ENCODE peak calls at places on chromosomes 4 and X, in four cellular contexts. One of them, this sample, is unnamed.

GRCh38 chr4:24770111-24770584 is 25.2 kb upstream of the SOD3 start:
- DNase-seq in K562: no peak
- DNase-seq in HCT116: peak; percentile 33
- DNase-seq in GM23248: peak; percentile 92
- DNase-seq in this sample: no peak

GRCh38 chrX:74370482-74370881 is 50.8 kb upstream of the SLC16A2 start:
- DNase-seq in K562: no peak
- DNase-seq in HCT116: no peak
- DNase-seq in GM23248: no peak
- DNase-seq in this sample: no peak

GRCh38 chr4:156223985-156224384 is 270.3 kb upstream of the CTSO start:
- DNase-seq in K562: no peak
- DNase-seq in HCT116: no peak
- DNase-seq in GM23248: no peak
- DNase-seq in this sample: no peak

GRCh38 chr4:57061395-57061794 is 48.8 kb downstream of the IGFBP7 start:
- DNase-seq in K562: no peak
- DNase-seq in HCT116: no peak
- DNase-seq in GM23248: peak; percentile 39
- DNase-seq in this sample: no peak

GRCh38 chr4:105440890-105441289 is 33.0 kb downstream of the PPA2 start:
- DNase-seq in K562: no peak
- DNase-seq in HCT116: no peak
- DNase-seq in GM23248: peak; percentile 18
- DNase-seq in this sample: no peak

GRCh38 chrX:51461053-51462050 is 35.0 kb downstream of the NUDT11 start:
- DNase-seq in K562: peak; percentile 41
- DNase-seq in HCT116: peak; percentile 7
- DNase-seq in GM23248: peak; percentile 22
- DNase-seq in this sample: peak; percentile 13

GRCh38 chr4:148922497-148922896 is 480.3 kb upstream of the NR3C2 start:
- DNase-seq in K562: no peak
- DNase-seq in HCT116: no peak
- DNase-seq in GM23248: no peak
- DNase-seq in this sample: no peak

GRCh38 chr4:106323119-106323518 is 6.8 kb downstream of the AIMP1 start:
- DNase-seq in K562: no peak
- DNase-seq in HCT116: no peak
- DNase-seq in GM23248: no peak
- DNase-seq in this sample: no peak

GRCh38 chr4:11299016-11299415 is 129.7 kb downstream of the HS3ST1 start:
- DNase-seq in K562: no peak
- DNase-seq in HCT116: no peak
- DNase-seq in GM23248: no peak
- DNase-seq in this sample: no peak

GRCh38 chrX:1075156-1075555 is 137.3 kb downstream of the CRLF2 start:
- DNase-seq in K562: no peak
- DNase-seq in HCT116: no peak
- DNase-seq in GM23248: no peak
- DNase-seq in this sample: no peak

GRCh38 chrX:115428011-115428410 is 133.0 kb upstream of the PLS3 start:
- DNase-seq in K562: no peak
- DNase-seq in HCT116: no peak
- DNase-seq in GM23248: no peak
- DNase-seq in this sample: no peak

DNA sequence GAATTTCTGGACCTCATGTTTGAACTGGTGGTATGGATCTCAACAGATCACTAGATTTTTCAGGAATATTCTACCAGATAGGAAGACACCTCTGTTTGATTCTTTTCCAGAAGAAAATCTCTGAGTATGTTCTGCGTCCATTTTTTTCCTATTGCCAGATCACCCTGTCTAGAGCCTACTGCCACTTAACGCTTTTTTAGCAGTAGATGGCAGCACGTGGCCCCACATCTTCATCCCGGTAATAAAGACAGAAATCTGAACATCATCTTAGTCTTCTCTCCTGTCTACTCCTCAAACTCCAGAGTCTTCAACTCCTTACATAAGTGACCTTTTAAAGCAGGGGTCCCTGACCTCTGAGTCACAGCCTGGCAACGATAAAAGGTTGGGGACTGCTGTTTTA is 184.7 kb downstream of the TMA16 start:
- DNase-seq in K562: peak; percentile 5
- DNase-seq in HCT116: no peak
- DNase-seq in GM23248: peak; percentile 15
- DNase-seq in this sample: no peak
- H3K9ac ChIP-seq in K562: no peak overlapping the region
- H3K9ac ChIP-seq in HCT116: no peak overlapping the region
- H3K9ac ChIP-seq in GM23248: no peak overlapping the region
- H3K9ac ChIP-seq in this sample: no peak overlapping the region

DNA sequence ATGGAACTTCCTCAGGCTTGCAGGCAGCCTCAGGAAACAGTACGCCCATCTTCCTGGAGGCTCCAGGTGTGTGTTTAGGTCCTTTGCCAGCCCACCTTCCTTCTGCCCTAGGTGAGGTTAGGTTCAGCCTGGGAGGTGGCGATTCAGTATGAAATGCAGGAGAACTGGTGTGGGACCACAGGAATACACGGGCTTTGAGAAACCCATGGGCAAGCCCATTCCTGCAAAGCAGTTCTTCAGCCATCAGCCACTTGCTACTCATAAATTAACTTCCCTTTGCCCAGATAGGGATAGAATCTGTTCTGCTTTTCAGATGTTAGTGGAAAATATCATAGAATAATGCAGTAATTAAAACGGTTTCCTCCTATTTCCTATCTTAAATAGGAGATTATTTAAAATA is 32.2 kb downstream of the TBC1D14 start:
- DNase-seq in K562: no peak
- DNase-seq in HCT116: no peak
- DNase-seq in GM23248: no peak
- DNase-seq in this sample: no peak
- H3K9ac ChIP-seq in K562: no peak overlapping the region
- H3K9ac ChIP-seq in HCT116: peak overlapping the region; percentile 52
- H3K9ac ChIP-seq in GM23248: peak overlapping the region; percentile 50
- H3K9ac ChIP-seq in this sample: no peak overlapping the region

GRCh38 chr4:7726665-7727413 is 212.8 kb downstream of the AFAP1 start:
- DNase-seq in K562: no peak
- DNase-seq in HCT116: no peak
- DNase-seq in GM23248: no peak
- DNase-seq in this sample: no peak

GRCh38 chr4:7723625-7724024 is 216.0 kb downstream of the AFAP1 start:
- DNase-seq in K562: no peak
- DNase-seq in HCT116: no peak
- DNase-seq in GM23248: no peak
- DNase-seq in this sample: no peak

GRCh38 chr4:7727727-7728126 is 211.9 kb downstream of the AFAP1 start:
- DNase-seq in K562: no peak
- DNase-seq in HCT116: no peak
- DNase-seq in GM23248: peak; percentile 66
- DNase-seq in this sample: no peak

GRCh38 chr4:7722716-7723115 is 216.9 kb downstream of the AFAP1 start:
- DNase-seq in K562: no peak
- DNase-seq in HCT116: no peak
- DNase-seq in GM23248: no peak
- DNase-seq in this sample: no peak

GRCh38 chr4:7725951-7726350 is 213.7 kb downstream of the AFAP1 start:
- DNase-seq in K562: no peak
- DNase-seq in HCT116: no peak
- DNase-seq in GM23248: peak; percentile 85
- DNase-seq in this sample: no peak
- H3K9ac ChIP-seq in K562: no peak overlapping the region
- H3K9ac ChIP-seq in HCT116: no peak overlapping the region
- H3K9ac ChIP-seq in GM23248: no peak overlapping the region
- H3K9ac ChIP-seq in this sample: no peak overlapping the region

GRCh38 chrX:125308653-125309052 is 11.0 kb upstream of the TEX13C start:
- DNase-seq in K562: no peak
- DNase-seq in HCT116: no peak
- DNase-seq in GM23248: no peak
- DNase-seq in this sample: no peak
- H3K9ac ChIP-seq in K562: no peak overlapping the region
- H3K9ac ChIP-seq in HCT116: no peak overlapping the region
- H3K9ac ChIP-seq in GM23248: no peak overlapping the region
- H3K9ac ChIP-seq in this sample: no peak overlapping the region

GRCh38 chr4:16195209-16195608 is 31.1 kb downstream of the TAPT1 start:
- DNase-seq in K562: no peak
- DNase-seq in HCT116: no peak
- DNase-seq in GM23248: no peak
- DNase-seq in this sample: no peak

GRCh38 chr4:16199132-16199531 is 27.1 kb downstream of the TAPT1 start:
- DNase-seq in K562: no peak
- DNase-seq in HCT116: no peak
- DNase-seq in GM23248: peak; percentile 60
- DNase-seq in this sample: no peak

GRCh38 chr4:16196482-16197393 is 29.5 kb downstream of the TAPT1 start:
- DNase-seq in K562: no peak
- DNase-seq in HCT116: peak; percentile 38
- DNase-seq in GM23248: peak; percentile 87
- DNase-seq in this sample: no peak

GRCh38 chr4:16198271-16198670 is 28.0 kb downstream of the TAPT1 start:
- DNase-seq in K562: no peak
- DNase-seq in HCT116: no peak
- DNase-seq in GM23248: no peak
- DNase-seq in this sample: no peak

DNA sequence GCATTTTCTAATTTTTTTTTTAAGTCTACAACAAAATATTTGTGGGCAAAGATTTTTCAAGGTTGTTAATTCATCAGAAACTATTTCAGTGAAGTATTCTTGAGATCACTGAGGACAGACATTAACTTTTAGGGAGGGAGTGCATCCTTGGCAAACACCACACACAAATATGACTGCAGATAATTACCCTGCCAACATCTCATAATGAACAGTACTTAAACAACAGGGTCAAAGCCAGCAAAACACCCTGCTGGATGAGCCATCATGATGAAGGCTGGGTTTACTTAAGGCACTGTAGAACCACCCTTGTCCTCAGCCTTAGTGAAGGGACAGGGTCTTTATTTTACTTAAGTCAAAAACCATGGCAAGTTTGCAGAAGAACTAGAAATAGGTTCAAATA is 28.4 kb downstream of the TAPT1 start:
- DNase-seq in K562: no peak
- DNase-seq in HCT116: no peak
- DNase-seq in GM23248: peak; percentile 12
- DNase-seq in this sample: no peak
- H3K9ac ChIP-seq in K562: no peak overlapping the region
- H3K9ac ChIP-seq in HCT116: no peak overlapping the region
- H3K9ac ChIP-seq in GM23248: no peak overlapping the region
- H3K9ac ChIP-seq in this sample: no peak overlapping the region

This sample was measured in DND-41.